ENCODE peak calls at places on chromosomes 2 and 18, in seven cellular contexts. F, Q, W, M, O, B and X are unnamed samples.

GRCh38 chr2:110852541-110853263 is 120.3 kb downstream of the ACOXL start:
- DNase-seq in W (no peak), B (no peak), O (peak; percentile 13), F (no peak), Q (no peak), M (no peak), X (no peak)

GRCh38 chr18:54776282-54776977 is 51.8 kb upstream of the RAB27B start:
- DNase-seq in B (no peak), Q (no peak), W (peak; percentile 97), M (no peak), F (no peak), O (no peak), X (no peak)

GRCh38 chr2:232328038-232328435 is 50.5 kb upstream of the ALPP start:
- DNase-seq in W (no peak), Q (no peak), M (no peak), B (peak; percentile 6), O (peak; percentile 30), F (no peak), X (no peak)

GRCh38 chr2:43519711-43520221 is 76.1 kb downstream of the THADA start:
- DNase-seq in M (no peak), F (no peak), O (no peak), Q (no peak), B (no peak), W (peak; percentile 96), X (no peak)

GRCh38 chr2:233331536-233331935 is 22.8 kb upstream of the DGKD start:
- DNase-seq in M (peak; percentile 55), O (no peak), W (no peak), B (peak; percentile 80), Q (no peak), F (no peak), X (peak; percentile 73)

GRCh38 chr2:11395971-11396689 is 51.7 kb upstream of the ROCK2 start:
- DNase-seq in M (no peak), Q (no peak), W (no peak), F (no peak), O (no peak), B (no peak), X (no peak)

GRCh38 chr2:75389271-75389670 is 171.5 kb downstream of the EVA1A start:
- DNase-seq in F (no peak), Q (no peak), W (no peak), O (no peak), M (no peak), B (no peak), X (no peak)

GRCh38 chr18:76970749-76971148 is 148.4 kb downstream of the ZNF236 start:
- DNase-seq in M (no peak), F (no peak), W (no peak), B (no peak), Q (no peak), O (no peak), X (no peak)

GRCh38 chr2:220572385-220572784 is 945.0 kb downstream of the SLC4A3 start:
- DNase-seq in W (peak; percentile 57), Q (no peak), B (no peak), M (no peak), O (no peak), F (no peak), X (no peak)

GRCh38 chr18:26190506-26190905 is 35.7 kb upstream of the TAF4B start:
- DNase-seq in O (no peak), F (no peak), Q (no peak), W (no peak), B (no peak), M (no peak), X (peak; percentile 32)

GRCh38 chr2:5587726-5588125 is 104.5 kb upstream of the SOX11 start:
- DNase-seq in B (no peak), Q (no peak), F (no peak), M (no peak), O (no peak), W (no peak), X (no peak)

GRCh38 chr18:21914739-21915319 is 174.2 kb downstream of the MIB1 start:
- DNase-seq in M (no peak), F (peak; percentile 31), Q (peak; percentile 48), O (peak; percentile 65), B (no peak), W (peak; percentile 35), X (no peak)

GRCh38 chr2:37180006-37180639 is 8.3 kb downstream of the SULT6B1 start:
- DNase-seq in M (no peak), B (no peak), Q (no peak), O (no peak), W (peak; percentile 18), F (no peak), X (no peak)
- TF ChIP-seq CTCF in M (no peak), B (no peak), Q (no peak), O (peak; percentile 56), W (peak; percentile 4), F (no peak), X (no peak)

GRCh38 chr2:100422320-100422719 is 4.9 kb upstream of the CHST10 start:
- DNase-seq in Q (peak; percentile 70), M (no peak), O (peak; percentile 55), F (peak; percentile 75), B (no peak), W (peak; percentile 29), X (no peak)
- TF ChIP-seq CTCF in Q (peak; percentile 28), M (peak; percentile 67), O (peak; percentile 71), F (peak; percentile 57), B (peak; percentile 55), W (peak; percentile 70), X (no peak)

GRCh38 chr2:203097735-203098134 is 83.1 kb downstream of the NBEAL1 start:
- DNase-seq in W (no peak), M (no peak), F (peak; percentile 10), B (no peak), O (no peak), Q (no peak), X (no peak)
- TF ChIP-seq CTCF in W (peak; percentile 34), M (peak; percentile 46), F (peak; percentile 44), B (no peak), O (peak; percentile 54), Q (peak; percentile 29), X (no peak)

GRCh38 chr2:98923244-98923940 is 12.6 kb downstream of the CRACDL start:
- DNase-seq in O (no peak), B (no peak), Q (no peak), F (no peak), M (no peak), W (no peak), X (no peak)
- TF ChIP-seq CTCF in O (peak; percentile 67), B (no peak), Q (no peak), F (peak; percentile 17), M (no peak), W (peak; percentile 3), X (no peak)

GRCh38 chr2:127106998-127107621 is at the start of gene BIN1:
- DNase-seq in O (peak; percentile 92), Q (peak; percentile 89), M (peak; percentile 90), B (peak; percentile 94), W (peak; percentile 84), F (peak; percentile 92), X (peak; percentile 90)

GRCh38 chr2:127108090-127108523 is 1.2 kb upstream of the BIN1 start:
- DNase-seq in Q (no peak), B (no peak), O (peak; percentile 31), F (peak; percentile 15), W (no peak), M (no peak), X (no peak)

GRCh38 chr2:127106457-127106997 is 427 bp downstream of the BIN1 start:
- DNase-seq in B (no peak), M (no peak), F (peak; percentile 75), Q (peak; percentile 41), O (no peak), W (no peak), X (peak; percentile 53)

GRCh38 chr2:127105656-127106456 is 1.1 kb downstream of the BIN1 start:
- DNase-seq in B (peak; percentile 59), W (peak; percentile 18), F (peak; percentile 80), M (no peak), O (peak; percentile 69), Q (no peak), X (no peak)

DNA sequence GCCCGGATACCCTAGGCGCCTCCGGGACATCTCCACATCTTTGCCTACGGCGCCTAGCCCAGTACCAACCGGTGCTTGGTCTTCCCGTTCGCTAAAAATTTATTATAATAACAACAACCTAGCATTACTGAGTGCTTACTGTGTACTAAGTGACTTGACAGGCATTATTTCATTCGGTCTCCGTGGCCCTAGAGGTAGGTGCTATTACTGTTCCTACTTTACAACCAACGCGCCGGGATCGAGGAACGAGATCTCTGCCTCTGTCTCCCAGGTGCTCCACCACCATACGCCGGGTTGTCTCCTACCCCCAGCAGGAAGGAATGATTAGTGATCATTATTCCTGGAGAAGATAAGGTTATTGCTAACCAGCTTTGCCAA is 657 bp upstream of the BIN1 start:
- DNase-seq in B (no peak), Q (no peak), W (no peak), O (no peak), M (no peak), F (no peak), X (no peak)
- TF ChIP-seq CTCF in B (no peak), Q (peak; percentile 51), W (peak; percentile 20), O (peak; percentile 47), M (no peak), F (peak; percentile 31), X (no peak)

GRCh38 chr2:26727641-26728561 is 35.4 kb downstream of the KCNK3 start:
- DNase-seq in W (peak; percentile 17), F (no peak), Q (no peak), O (peak; percentile 49), M (no peak), B (no peak), X (no peak)
- TF ChIP-seq CTCF in W (peak; percentile 35), F (no peak), Q (no peak), O (peak; percentile 17), M (peak; percentile 47), B (peak; percentile 30), X (no peak)

DNA sequence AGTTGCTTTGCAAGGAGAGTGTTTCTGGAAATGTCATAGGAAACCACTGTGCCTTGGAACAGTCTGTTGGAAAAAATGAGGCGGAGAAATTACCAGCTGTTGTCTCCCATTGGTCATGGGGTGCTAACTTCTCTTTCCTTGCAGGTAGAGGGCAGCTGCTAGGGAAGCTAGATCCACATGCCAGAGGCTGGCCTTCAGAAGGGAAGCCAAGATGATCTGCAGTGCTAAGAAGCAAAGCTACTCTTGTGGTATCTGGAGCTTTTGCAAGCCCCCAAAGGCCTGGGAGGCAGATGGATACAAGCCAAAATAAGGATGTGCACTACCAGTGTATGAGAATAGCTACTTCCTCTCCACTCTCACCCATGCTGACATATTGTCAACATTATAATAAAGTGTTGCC is 34.9 kb upstream of the LAMA1 start:
- DNase-seq in F (no peak), Q (no peak), O (no peak), M (no peak), W (no peak), B (no peak), X (no peak)
- TF ChIP-seq CTCF in F (no peak), Q (no peak), O (no peak), M (no peak), W (no peak), B (no peak), X (no peak)

DNA sequence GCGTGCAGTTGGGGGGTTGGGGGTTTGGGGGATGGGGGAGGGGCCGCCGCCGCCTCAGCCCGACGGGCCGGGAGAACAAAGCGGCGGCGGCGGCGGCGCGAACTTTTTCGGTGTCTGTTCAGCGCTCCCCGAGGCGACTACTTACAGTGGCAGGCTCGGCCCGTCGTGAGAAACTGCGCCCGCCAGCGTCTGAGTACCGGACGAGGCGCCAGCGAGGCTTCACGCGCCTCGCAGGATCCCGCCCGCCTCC is 172 bp downstream of the PRKD3 start:
- DNase-seq in W (peak; percentile 73), O (no peak), M (peak; percentile 87), F (no peak), Q (no peak), B (peak; percentile 90), X (no peak)
- TF ChIP-seq CTCF in W (no peak), O (no peak), M (no peak), F (no peak), Q (no peak), B (no peak), X (peak; percentile 32)